ENCODE peak calls at places on chromosomes 4 and X, in seven cellular contexts. One of them, this sample, is unnamed. For H3K4me1, the result is how much of the 10 kb centered on the place peaks cover.

GRCh38 chr4:118865091-118865708 is 23.5 kb upstream of the SYNPO2 start:
- DNase-seq in tibial artery: no peak
- DNase-seq in body of pancreas: peak
- DNase-seq in pancreas: peak
- DNase-seq in aorta: no peak
- DNase-seq in heart left ventricle: no peak
- DNase-seq in CD4-positive, CD25-positive, alpha-beta regulatory T cell: no peak
- DNase-seq in this sample: no peak

GRCh38 chr4:116925900-116926457 is 159.4 kb downstream of the TRAM1L1 start:
- DNase-seq in CD4-positive, CD25-positive, alpha-beta regulatory T cell: no peak
- DNase-seq in aorta: peak
- DNase-seq in body of pancreas: peak
- DNase-seq in heart left ventricle: no peak
- DNase-seq in pancreas: peak
- DNase-seq in tibial artery: no peak
- DNase-seq in this sample: peak

GRCh38 chr4:77493120-77493767 is 112.4 kb upstream of the CXCL13 start:
- DNase-seq in heart left ventricle: no peak
- DNase-seq in aorta: no peak
- DNase-seq in pancreas: no peak
- DNase-seq in body of pancreas: no peak
- DNase-seq in tibial artery: no peak
- DNase-seq in CD4-positive, CD25-positive, alpha-beta regulatory T cell: no peak
- DNase-seq in this sample: no peak

GRCh38 chr4:147755567-147756295 is 23.8 kb downstream of the ARHGAP10 start:
- DNase-seq in tibial artery: no peak
- DNase-seq in CD4-positive, CD25-positive, alpha-beta regulatory T cell: no peak
- DNase-seq in heart left ventricle: no peak
- DNase-seq in pancreas: no peak
- DNase-seq in aorta: no peak
- DNase-seq in body of pancreas: no peak
- DNase-seq in this sample: no peak

GRCh38 chr4:123877561-123877960 is 481.0 kb downstream of the SPRY1 start:
- DNase-seq in heart left ventricle: no peak
- DNase-seq in tibial artery: no peak
- DNase-seq in CD4-positive, CD25-positive, alpha-beta regulatory T cell: no peak
- DNase-seq in pancreas: peak
- DNase-seq in body of pancreas: peak
- DNase-seq in aorta: no peak
- DNase-seq in this sample: no peak

GRCh38 chr4:168153596-168154440 is 61.5 kb downstream of the ANXA10 start:
- DNase-seq in aorta: peak
- DNase-seq in CD4-positive, CD25-positive, alpha-beta regulatory T cell: peak
- DNase-seq in body of pancreas: peak
- DNase-seq in pancreas: peak
- DNase-seq in heart left ventricle: peak
- DNase-seq in tibial artery: peak
- DNase-seq in this sample: peak

GRCh38 chrX:63686878-63687714 is 97.9 kb downstream of the ARHGEF9 start:
- DNase-seq in tibial artery: no peak
- DNase-seq in body of pancreas: peak
- DNase-seq in heart left ventricle: no peak
- DNase-seq in aorta: no peak
- DNase-seq in pancreas: no peak
- DNase-seq in CD4-positive, CD25-positive, alpha-beta regulatory T cell: no peak
- DNase-seq in this sample: no peak

GRCh38 chr4:149823770-149824221 is 8.2 kb upstream of the IQCM start:
- DNase-seq in aorta: no peak
- DNase-seq in pancreas: no peak
- DNase-seq in tibial artery: no peak
- DNase-seq in heart left ventricle: no peak
- DNase-seq in body of pancreas: no peak
- DNase-seq in CD4-positive, CD25-positive, alpha-beta regulatory T cell: no peak
- DNase-seq in this sample: no peak

GRCh38 chr4:148203056-148203898 is 238.9 kb downstream of the NR3C2 start:
- DNase-seq in CD4-positive, CD25-positive, alpha-beta regulatory T cell: no peak
- DNase-seq in heart left ventricle: no peak
- DNase-seq in pancreas: peak
- DNase-seq in aorta: no peak
- DNase-seq in body of pancreas: peak
- DNase-seq in tibial artery: no peak
- DNase-seq in this sample: no peak

GRCh38 chr4:118842055-118842454 is 6.1 kb upstream of the SEC24D start:
- DNase-seq in body of pancreas: no peak
- DNase-seq in heart left ventricle: no peak
- DNase-seq in tibial artery: no peak
- DNase-seq in aorta: no peak
- DNase-seq in pancreas: no peak
- DNase-seq in CD4-positive, CD25-positive, alpha-beta regulatory T cell: no peak
- DNase-seq in this sample: no peak

GRCh38 chr4:83075696-83076095 is 38.8 kb downstream of the PLAC8 start:
- DNase-seq in tibial artery: no peak
- DNase-seq in aorta: no peak
- DNase-seq in body of pancreas: no peak
- DNase-seq in CD4-positive, CD25-positive, alpha-beta regulatory T cell: no peak
- DNase-seq in heart left ventricle: no peak
- DNase-seq in pancreas: no peak
- DNase-seq in this sample: no peak

GRCh38 chrX:152932598-152933175 is 34.8 kb downstream of the ZNF185 start:
- DNase-seq in tibial artery: no peak
- DNase-seq in CD4-positive, CD25-positive, alpha-beta regulatory T cell: no peak
- DNase-seq in pancreas: no peak
- DNase-seq in body of pancreas: no peak
- DNase-seq in heart left ventricle: no peak
- DNase-seq in aorta: peak
- DNase-seq in this sample: no peak

GRCh38 chr4:47686294-47686872 is 151.5 kb downstream of the CORIN start:
- DNase-seq in body of pancreas: peak
- DNase-seq in pancreas: peak
- DNase-seq in CD4-positive, CD25-positive, alpha-beta regulatory T cell: peak
- DNase-seq in tibial artery: peak
- DNase-seq in heart left ventricle: peak
- DNase-seq in aorta: no peak
- DNase-seq in this sample: peak

DNA sequence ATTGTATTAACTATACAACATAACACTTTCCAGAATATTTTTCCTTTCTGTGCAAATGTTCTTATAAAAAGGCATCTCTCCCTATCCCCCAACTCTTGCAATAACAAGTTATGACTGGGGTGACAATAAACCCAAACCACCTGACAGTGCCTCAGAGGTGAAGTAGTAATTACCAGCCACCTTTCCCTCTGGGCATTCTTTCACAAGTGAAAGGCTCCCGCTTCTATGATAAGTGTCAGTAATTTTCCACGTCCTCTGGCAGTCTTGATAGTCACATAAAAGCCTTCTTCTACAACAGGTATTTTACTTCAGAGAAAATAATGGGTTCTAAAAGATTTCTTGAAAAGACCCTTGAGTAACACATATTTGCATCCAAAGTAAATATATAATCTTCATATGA is 82.7 kb downstream of the MANBA start:
- DNase-seq in heart left ventricle: no peak
- DNase-seq in body of pancreas: no peak
- DNase-seq in tibial artery: no peak
- DNase-seq in CD4-positive, CD25-positive, alpha-beta regulatory T cell: no peak
- DNase-seq in aorta: no peak
- DNase-seq in pancreas: no peak
- DNase-seq in this sample: no peak
- H3K4me1 ChIP-seq in heart left ventricle: under half
- H3K4me1 ChIP-seq in body of pancreas: under half
- H3K4me1 ChIP-seq in tibial artery: under half
- H3K4me1 ChIP-seq in CD4-positive, CD25-positive, alpha-beta regulatory T cell: under half
- H3K4me1 ChIP-seq in aorta: under half
- H3K4me1 ChIP-seq in pancreas: under half
- H3K4me1 ChIP-seq in this sample: under half

GRCh38 chr4:152537881-152538280 is 2.0 kb upstream of the FBXW7 start:
- DNase-seq in body of pancreas: no peak
- DNase-seq in heart left ventricle: no peak
- DNase-seq in aorta: no peak
- DNase-seq in tibial artery: no peak
- DNase-seq in pancreas: no peak
- DNase-seq in CD4-positive, CD25-positive, alpha-beta regulatory T cell: no peak
- DNase-seq in this sample: no peak
- H3K4me1 ChIP-seq in body of pancreas: under half
- H3K4me1 ChIP-seq in heart left ventricle: under half
- H3K4me1 ChIP-seq in aorta: under half
- H3K4me1 ChIP-seq in tibial artery: under half
- H3K4me1 ChIP-seq in pancreas: under half
- H3K4me1 ChIP-seq in CD4-positive, CD25-positive, alpha-beta regulatory T cell: half or more
- H3K4me1 ChIP-seq in this sample: under half

GRCh38 chr4:39451423-39452023 is 7.2 kb downstream of the RPL9 start:
- DNase-seq in pancreas: no peak
- DNase-seq in body of pancreas: no peak
- DNase-seq in CD4-positive, CD25-positive, alpha-beta regulatory T cell: no peak
- DNase-seq in tibial artery: no peak
- DNase-seq in aorta: no peak
- DNase-seq in heart left ventricle: no peak
- DNase-seq in this sample: no peak
- H3K4me1 ChIP-seq in pancreas: under half
- H3K4me1 ChIP-seq in body of pancreas: under half
- H3K4me1 ChIP-seq in CD4-positive, CD25-positive, alpha-beta regulatory T cell: under half
- H3K4me1 ChIP-seq in tibial artery: under half
- H3K4me1 ChIP-seq in aorta: under half
- H3K4me1 ChIP-seq in heart left ventricle: under half
- H3K4me1 ChIP-seq in this sample: under half

GRCh38 chr4:13986533-13986932 is 359.0 kb upstream of the BOD1L1 start:
- DNase-seq in heart left ventricle: no peak
- DNase-seq in pancreas: no peak
- DNase-seq in tibial artery: no peak
- DNase-seq in aorta: no peak
- DNase-seq in CD4-positive, CD25-positive, alpha-beta regulatory T cell: no peak
- DNase-seq in body of pancreas: no peak
- DNase-seq in this sample: no peak

GRCh38 chr4:13988347-13989265 is 361.1 kb upstream of the BOD1L1 start:
- DNase-seq in tibial artery: peak
- DNase-seq in heart left ventricle: peak
- DNase-seq in pancreas: no peak
- DNase-seq in aorta: peak
- DNase-seq in body of pancreas: peak
- DNase-seq in CD4-positive, CD25-positive, alpha-beta regulatory T cell: no peak
- DNase-seq in this sample: peak

GRCh38 chr4:13990596-13991589 is 363.4 kb upstream of the BOD1L1 start:
- DNase-seq in tibial artery: no peak
- DNase-seq in CD4-positive, CD25-positive, alpha-beta regulatory T cell: no peak
- DNase-seq in body of pancreas: peak
- DNase-seq in aorta: no peak
- DNase-seq in heart left ventricle: no peak
- DNase-seq in pancreas: peak
- DNase-seq in this sample: no peak

GRCh38 chr4:13992041-13992440 is 364.5 kb upstream of the BOD1L1 start:
- DNase-seq in tibial artery: no peak
- DNase-seq in aorta: no peak
- DNase-seq in pancreas: no peak
- DNase-seq in CD4-positive, CD25-positive, alpha-beta regulatory T cell: no peak
- DNase-seq in heart left ventricle: no peak
- DNase-seq in body of pancreas: no peak
- DNase-seq in this sample: no peak

DNA sequence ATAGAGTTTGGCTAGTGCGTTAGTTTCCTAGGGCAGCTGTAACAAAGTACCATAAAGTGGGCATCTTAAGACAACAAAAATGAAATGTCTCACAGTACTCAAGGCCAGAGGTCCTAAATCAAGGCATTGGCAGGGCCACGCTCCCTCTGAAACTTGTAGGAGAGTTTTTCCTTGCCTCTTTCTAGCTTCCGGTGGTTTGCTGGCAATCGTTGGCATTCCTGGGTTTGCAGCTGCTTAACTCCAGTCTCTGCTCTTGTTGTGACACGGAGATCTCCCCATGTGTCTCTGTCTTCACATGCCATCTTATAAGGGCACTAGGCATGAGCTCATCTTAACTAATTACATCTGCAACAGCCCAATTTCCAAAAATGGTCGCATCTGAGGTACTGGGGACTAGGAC is 362.0 kb upstream of the BOD1L1 start:
- DNase-seq in pancreas: no peak
- DNase-seq in tibial artery: no peak
- DNase-seq in heart left ventricle: no peak
- DNase-seq in body of pancreas: no peak
- DNase-seq in CD4-positive, CD25-positive, alpha-beta regulatory T cell: no peak
- DNase-seq in aorta: no peak
- DNase-seq in this sample: no peak
- H3K4me1 ChIP-seq in pancreas: under half
- H3K4me1 ChIP-seq in tibial artery: under half
- H3K4me1 ChIP-seq in heart left ventricle: under half
- H3K4me1 ChIP-seq in body of pancreas: half or more
- H3K4me1 ChIP-seq in CD4-positive, CD25-positive, alpha-beta regulatory T cell: under half
- H3K4me1 ChIP-seq in aorta: under half
- H3K4me1 ChIP-seq in this sample: under half

DNA sequence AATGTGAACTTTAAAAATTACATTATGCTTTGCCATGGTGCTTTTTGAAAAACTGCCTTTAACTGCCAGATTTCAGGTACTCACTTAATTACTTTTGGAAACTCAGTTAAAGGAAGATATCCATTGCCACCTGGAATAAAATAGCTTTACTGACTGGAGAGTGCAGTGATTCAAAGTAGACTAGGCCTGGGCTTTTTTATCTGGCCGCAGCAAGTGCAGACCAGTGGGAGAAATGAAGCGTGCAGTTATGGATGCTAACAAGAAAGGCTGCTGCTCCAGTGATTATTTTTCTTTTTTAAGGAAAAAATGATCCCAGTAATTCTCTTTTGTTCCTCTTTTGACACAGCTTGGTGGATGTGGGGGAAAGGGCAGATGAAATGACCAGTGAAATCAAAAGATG is 1.3 kb downstream of the SCARB2 start:
- DNase-seq in tibial artery: no peak
- DNase-seq in heart left ventricle: no peak
- DNase-seq in body of pancreas: no peak
- DNase-seq in aorta: no peak
- DNase-seq in pancreas: no peak
- DNase-seq in CD4-positive, CD25-positive, alpha-beta regulatory T cell: no peak
- DNase-seq in this sample: no peak
- H3K4me1 ChIP-seq in tibial artery: under half
- H3K4me1 ChIP-seq in heart left ventricle: half or more
- H3K4me1 ChIP-seq in body of pancreas: half or more
- H3K4me1 ChIP-seq in aorta: under half
- H3K4me1 ChIP-seq in pancreas: half or more
- H3K4me1 ChIP-seq in CD4-positive, CD25-positive, alpha-beta regulatory T cell: under half
- H3K4me1 ChIP-seq in this sample: under half

This sample was measured in right cardiac atrium.